ENCODE peak calls at places on chromosomes 16 and 17, in five cellular contexts. Z is mucosa of descending colon, A is WTC11, D is fibroblast of pulmonary artery, L is SHP77. T is an unnamed sample.

GRCh38 chr16:15856901-15857778 is at the start of gene MYH11:
- DNase-seq in D (no peak), Z (no peak), A (peak; percentile 59), L (no peak), T (no peak)

GRCh38 chr16:81478876-81479496 is 34.4 kb downstream of the CMIP start:
- DNase-seq in Z (no peak), D (no peak), A (no peak), L (no peak), T (no peak)

GRCh38 chr17:30186761-30187160 is 48.7 kb downstream of the SLC6A4 start:
- DNase-seq in L (no peak), A (no peak), Z (no peak), D (no peak), T (no peak)

GRCh38 chr17:7228920-7229319 is 5.4 kb downstream of the DVL2 start:
- DNase-seq in D (no peak), A (no peak), L (no peak), Z (peak; percentile 48), T (no peak)

GRCh38 chr17:38868095-38868967 is 1.5 kb upstream of the LASP1 start:
- DNase-seq in L (no peak), D (peak; percentile 71), A (no peak), Z (no peak), T (no peak)

GRCh38 chr17:62049299-62049698 is 15.8 kb downstream of the MED13 start:
- DNase-seq in A (no peak), L (no peak), D (no peak), Z (no peak), T (no peak)

GRCh38 chr16:997440-998051 is 16.0 kb downstream of the SOX8 start:
- DNase-seq in Z (no peak), L (no peak), D (peak; percentile 25), A (peak; percentile 64), T (no peak)

GRCh38 chr17:4769628-4770027 is 2.1 kb upstream of the TM4SF5 start:
- DNase-seq in L (no peak), D (no peak), Z (no peak), A (no peak), T (no peak)

GRCh38 chr16:68081796-68082567 is 3.2 kb upstream of the NFATC3 start:
- DNase-seq in L (no peak), Z (no peak), A (no peak), D (no peak), T (no peak)

GRCh38 chr17:45136846-45137560 is 1.5 kb downstream of the ACBD4 start:
- DNase-seq in Z (no peak), D (no peak), L (no peak), A (no peak), T (no peak)

GRCh38 chr17:64343071-64343774 is 47.4 kb downstream of the PECAM1 start:
- DNase-seq in D (no peak), L (no peak), Z (no peak), A (no peak), T (no peak)

GRCh38 chr16:31214705-31215286 is 877 bp downstream of the TRIM72 start:
- DNase-seq in L (no peak), Z (no peak), D (no peak), A (peak; percentile 53), T (no peak)

GRCh38 chr17:371583-371982 is 19.0 kb upstream of the RPH3AL start:
- DNase-seq in Z (no peak), D (no peak), L (no peak), A (no peak), T (no peak)

GRCh38 chr17:64964796-64965195 is 45.5 kb upstream of the LRRC37A3 start:
- DNase-seq in Z (no peak), A (no peak), L (no peak), D (no peak), T (no peak)

GRCh38 chr17:8475820-8476219 is 40.1 kb downstream of the NDEL1 start:
- DNase-seq in A (no peak), D (no peak), Z (no peak), L (no peak), T (no peak)

GRCh38 chr17:55652825-55653224 is 69.8 kb downstream of the TMEM100 start:
- DNase-seq in Z (no peak), L (no peak), A (no peak), D (no peak), T (no peak)

GRCh38 chr17:74385201-74385600 is 17.9 kb downstream of the GPR142 start:
- DNase-seq in A (no peak), D (no peak), Z (peak; percentile 21), L (no peak), T (no peak)

GRCh38 chr16:50354629-50355456 is 13.9 kb downstream of the BRD7 start:
- DNase-seq in Z (no peak), L (no peak), D (peak; percentile 44), A (no peak), T (no peak)

GRCh38 chr16:66152841-66153525 is 213.5 kb upstream of the CDH5 start:
- DNase-seq in L (no peak), Z (no peak), A (no peak), D (peak; percentile 71), T (no peak)

GRCh38 chr17:74070374-74070773 is 133.1 kb upstream of the RPL38 start:
- DNase-seq in D (no peak), L (no peak), Z (no peak), A (no peak), T (no peak)

GRCh38 chr17:18156171-18156975 is 27.3 kb upstream of the ALKBH5 start:
- DNase-seq in D (no peak), L (no peak), Z (no peak), A (no peak), T (no peak)